ENCODE peak calls at places on chromosomes 13 and 19, in nine cellular contexts. One of them, this sample, is unnamed.

GRCh38 chr19:623974-624373 is 9.4 kb downstream of the POLRMT start:
- ATAC-seq in activated CD8-positive, alpha-beta T cell treated with anti-CD3 and anti-CD28 coated beads, Interleukin-2, amount 10 ng/mL, durations not matched to agents 7 days and 5 days: no peak
- ATAC-seq in SK-N-SH treated with all-trans-retinoic acid at 6 μM for 48 hours: peak; percentile 72
- ATAC-seq in PC-3: no peak
- ATAC-seq in right lobe of liver: no peak
- ATAC-seq in right cardiac atrium: no peak
- ATAC-seq in stimulated activated memory B cell treated with anti-CD40 and anti-IgM and Interleukin-4, amounts not matched to agents 10 μg/mL and 1 μg/mL and 100 μg/mL, for 72 hours: no peak
- ATAC-seq in stimulated activated effector memory CD8-positive, alpha-beta T cell treated with anti-CD3 and anti-CD28 coated beads, Interleukin-12 subunit alpha, Interleukin-12 subunit beta, amount 100 ng/mL, for 72 hours: no peak
- ATAC-seq in activated T-cell treated with anti-CD3 and anti-CD28 coated beads, Interleukin-2, amount 50 U/mL, for 72 hours: no peak
- ATAC-seq in this sample: no peak

GRCh38 chr19:42099336-42099925 is 23.5 kb downstream of the ZNF574 start:
- ATAC-seq in PC-3: no peak
- ATAC-seq in stimulated activated effector memory CD8-positive, alpha-beta T cell treated with anti-CD3 and anti-CD28 coated beads, Interleukin-12 subunit alpha, Interleukin-12 subunit beta, amount 100 ng/mL, for 72 hours: no peak
- ATAC-seq in SK-N-SH treated with all-trans-retinoic acid at 6 μM for 48 hours: no peak
- ATAC-seq in right cardiac atrium: no peak
- ATAC-seq in activated CD8-positive, alpha-beta T cell treated with anti-CD3 and anti-CD28 coated beads, Interleukin-2, amount 10 ng/mL, durations not matched to agents 7 days and 5 days: no peak
- ATAC-seq in activated T-cell treated with anti-CD3 and anti-CD28 coated beads, Interleukin-2, amount 50 U/mL, for 72 hours: no peak
- ATAC-seq in stimulated activated memory B cell treated with anti-CD40 and anti-IgM and Interleukin-4, amounts not matched to agents 10 μg/mL and 1 μg/mL and 100 μg/mL, for 72 hours: no peak
- ATAC-seq in right lobe of liver: no peak
- ATAC-seq in this sample: no peak

GRCh38 chr19:48111280-48111679 is 663 bp upstream of the PLA2G4C start:
- ATAC-seq in SK-N-SH treated with all-trans-retinoic acid at 6 μM for 48 hours: no peak
- ATAC-seq in stimulated activated memory B cell treated with anti-CD40 and anti-IgM and Interleukin-4, amounts not matched to agents 10 μg/mL and 1 μg/mL and 100 μg/mL, for 72 hours: no peak
- ATAC-seq in right cardiac atrium: no peak
- ATAC-seq in activated CD8-positive, alpha-beta T cell treated with anti-CD3 and anti-CD28 coated beads, Interleukin-2, amount 10 ng/mL, durations not matched to agents 7 days and 5 days: no peak
- ATAC-seq in right lobe of liver: no peak
- ATAC-seq in PC-3: no peak
- ATAC-seq in activated T-cell treated with anti-CD3 and anti-CD28 coated beads, Interleukin-2, amount 50 U/mL, for 72 hours: no peak
- ATAC-seq in stimulated activated effector memory CD8-positive, alpha-beta T cell treated with anti-CD3 and anti-CD28 coated beads, Interleukin-12 subunit alpha, Interleukin-12 subunit beta, amount 100 ng/mL, for 72 hours: no peak
- ATAC-seq in this sample: no peak

GRCh38 chr19:12913011-12913561 is 6.0 kb downstream of the SYCE2 start:
- ATAC-seq in stimulated activated effector memory CD8-positive, alpha-beta T cell treated with anti-CD3 and anti-CD28 coated beads, Interleukin-12 subunit alpha, Interleukin-12 subunit beta, amount 100 ng/mL, for 72 hours: no peak
- ATAC-seq in right lobe of liver: peak; percentile 68
- ATAC-seq in activated CD8-positive, alpha-beta T cell treated with anti-CD3 and anti-CD28 coated beads, Interleukin-2, amount 10 ng/mL, durations not matched to agents 7 days and 5 days: no peak
- ATAC-seq in stimulated activated memory B cell treated with anti-CD40 and anti-IgM and Interleukin-4, amounts not matched to agents 10 μg/mL and 1 μg/mL and 100 μg/mL, for 72 hours: no peak
- ATAC-seq in activated T-cell treated with anti-CD3 and anti-CD28 coated beads, Interleukin-2, amount 50 U/mL, for 72 hours: no peak
- ATAC-seq in right cardiac atrium: peak; percentile 83
- ATAC-seq in SK-N-SH treated with all-trans-retinoic acid at 6 μM for 48 hours: peak; percentile 73
- ATAC-seq in PC-3: peak; percentile 70
- ATAC-seq in this sample: peak; percentile 98

GRCh38 chr13:110306340-110306959 is 507 bp downstream of the COL4A1 start:
- ATAC-seq in activated T-cell treated with anti-CD3 and anti-CD28 coated beads, Interleukin-2, amount 50 U/mL, for 72 hours: no peak
- ATAC-seq in activated CD8-positive, alpha-beta T cell treated with anti-CD3 and anti-CD28 coated beads, Interleukin-2, amount 10 ng/mL, durations not matched to agents 7 days and 5 days: no peak
- ATAC-seq in stimulated activated memory B cell treated with anti-CD40 and anti-IgM and Interleukin-4, amounts not matched to agents 10 μg/mL and 1 μg/mL and 100 μg/mL, for 72 hours: no peak
- ATAC-seq in stimulated activated effector memory CD8-positive, alpha-beta T cell treated with anti-CD3 and anti-CD28 coated beads, Interleukin-12 subunit alpha, Interleukin-12 subunit beta, amount 100 ng/mL, for 72 hours: no peak
- ATAC-seq in right cardiac atrium: peak; percentile 15
- ATAC-seq in right lobe of liver: no peak
- ATAC-seq in PC-3: peak; percentile 5
- ATAC-seq in SK-N-SH treated with all-trans-retinoic acid at 6 μM for 48 hours: peak; percentile 31
- ATAC-seq in this sample: no peak

GRCh38 chr13:66313408-66313807 is 916.7 kb downstream of the PCDH9 start:
- ATAC-seq in stimulated activated effector memory CD8-positive, alpha-beta T cell treated with anti-CD3 and anti-CD28 coated beads, Interleukin-12 subunit alpha, Interleukin-12 subunit beta, amount 100 ng/mL, for 72 hours: no peak
- ATAC-seq in activated CD8-positive, alpha-beta T cell treated with anti-CD3 and anti-CD28 coated beads, Interleukin-2, amount 10 ng/mL, durations not matched to agents 7 days and 5 days: no peak
- ATAC-seq in SK-N-SH treated with all-trans-retinoic acid at 6 μM for 48 hours: no peak
- ATAC-seq in right cardiac atrium: no peak
- ATAC-seq in PC-3: no peak
- ATAC-seq in stimulated activated memory B cell treated with anti-CD40 and anti-IgM and Interleukin-4, amounts not matched to agents 10 μg/mL and 1 μg/mL and 100 μg/mL, for 72 hours: no peak
- ATAC-seq in right lobe of liver: no peak
- ATAC-seq in activated T-cell treated with anti-CD3 and anti-CD28 coated beads, Interleukin-2, amount 50 U/mL, for 72 hours: no peak
- ATAC-seq in this sample: peak; percentile 22

GRCh38 chr13:95474992-95475391 is 77.5 kb upstream of the CLDN10 start:
- ATAC-seq in PC-3: no peak
- ATAC-seq in activated CD8-positive, alpha-beta T cell treated with anti-CD3 and anti-CD28 coated beads, Interleukin-2, amount 10 ng/mL, durations not matched to agents 7 days and 5 days: no peak
- ATAC-seq in activated T-cell treated with anti-CD3 and anti-CD28 coated beads, Interleukin-2, amount 50 U/mL, for 72 hours: no peak
- ATAC-seq in right cardiac atrium: no peak
- ATAC-seq in right lobe of liver: no peak
- ATAC-seq in stimulated activated effector memory CD8-positive, alpha-beta T cell treated with anti-CD3 and anti-CD28 coated beads, Interleukin-12 subunit alpha, Interleukin-12 subunit beta, amount 100 ng/mL, for 72 hours: no peak
- ATAC-seq in SK-N-SH treated with all-trans-retinoic acid at 6 μM for 48 hours: no peak
- ATAC-seq in stimulated activated memory B cell treated with anti-CD40 and anti-IgM and Interleukin-4, amounts not matched to agents 10 μg/mL and 1 μg/mL and 100 μg/mL, for 72 hours: no peak
- ATAC-seq in this sample: no peak

GRCh38 chr19:51600940-51601575 is 29.1 kb downstream of the SIGLEC5 start:
- ATAC-seq in stimulated activated effector memory CD8-positive, alpha-beta T cell treated with anti-CD3 and anti-CD28 coated beads, Interleukin-12 subunit alpha, Interleukin-12 subunit beta, amount 100 ng/mL, for 72 hours: peak; percentile 56
- ATAC-seq in activated CD8-positive, alpha-beta T cell treated with anti-CD3 and anti-CD28 coated beads, Interleukin-2, amount 10 ng/mL, durations not matched to agents 7 days and 5 days: peak; percentile 51
- ATAC-seq in activated T-cell treated with anti-CD3 and anti-CD28 coated beads, Interleukin-2, amount 50 U/mL, for 72 hours: peak; percentile 45
- ATAC-seq in right cardiac atrium: peak; percentile 21
- ATAC-seq in PC-3: no peak
- ATAC-seq in right lobe of liver: no peak
- ATAC-seq in stimulated activated memory B cell treated with anti-CD40 and anti-IgM and Interleukin-4, amounts not matched to agents 10 μg/mL and 1 μg/mL and 100 μg/mL, for 72 hours: peak; percentile 83
- ATAC-seq in SK-N-SH treated with all-trans-retinoic acid at 6 μM for 48 hours: no peak
- ATAC-seq in this sample: no peak

GRCh38 chr19:21607453-21607852 is 102.1 kb downstream of the ZNF429 start:
- ATAC-seq in right lobe of liver: no peak
- ATAC-seq in PC-3: no peak
- ATAC-seq in activated CD8-positive, alpha-beta T cell treated with anti-CD3 and anti-CD28 coated beads, Interleukin-2, amount 10 ng/mL, durations not matched to agents 7 days and 5 days: no peak
- ATAC-seq in SK-N-SH treated with all-trans-retinoic acid at 6 μM for 48 hours: no peak
- ATAC-seq in right cardiac atrium: no peak
- ATAC-seq in stimulated activated effector memory CD8-positive, alpha-beta T cell treated with anti-CD3 and anti-CD28 coated beads, Interleukin-12 subunit alpha, Interleukin-12 subunit beta, amount 100 ng/mL, for 72 hours: no peak
- ATAC-seq in activated T-cell treated with anti-CD3 and anti-CD28 coated beads, Interleukin-2, amount 50 U/mL, for 72 hours: no peak
- ATAC-seq in stimulated activated memory B cell treated with anti-CD40 and anti-IgM and Interleukin-4, amounts not matched to agents 10 μg/mL and 1 μg/mL and 100 μg/mL, for 72 hours: no peak
- ATAC-seq in this sample: no peak

GRCh38 chr19:21626924-21627697 is 121.7 kb downstream of the ZNF429 start:
- ATAC-seq in stimulated activated memory B cell treated with anti-CD40 and anti-IgM and Interleukin-4, amounts not matched to agents 10 μg/mL and 1 μg/mL and 100 μg/mL, for 72 hours: no peak
- ATAC-seq in right lobe of liver: no peak
- ATAC-seq in PC-3: no peak
- ATAC-seq in activated CD8-positive, alpha-beta T cell treated with anti-CD3 and anti-CD28 coated beads, Interleukin-2, amount 10 ng/mL, durations not matched to agents 7 days and 5 days: no peak
- ATAC-seq in right cardiac atrium: no peak
- ATAC-seq in activated T-cell treated with anti-CD3 and anti-CD28 coated beads, Interleukin-2, amount 50 U/mL, for 72 hours: no peak
- ATAC-seq in SK-N-SH treated with all-trans-retinoic acid at 6 μM for 48 hours: no peak
- ATAC-seq in stimulated activated effector memory CD8-positive, alpha-beta T cell treated with anti-CD3 and anti-CD28 coated beads, Interleukin-12 subunit alpha, Interleukin-12 subunit beta, amount 100 ng/mL, for 72 hours: no peak
- ATAC-seq in this sample: no peak

GRCh38 chr13:78339927-78340326 is 263.4 kb downstream of the POU4F1 start:
- ATAC-seq in SK-N-SH treated with all-trans-retinoic acid at 6 μM for 48 hours: no peak
- ATAC-seq in PC-3: no peak
- ATAC-seq in stimulated activated effector memory CD8-positive, alpha-beta T cell treated with anti-CD3 and anti-CD28 coated beads, Interleukin-12 subunit alpha, Interleukin-12 subunit beta, amount 100 ng/mL, for 72 hours: no peak
- ATAC-seq in right lobe of liver: no peak
- ATAC-seq in stimulated activated memory B cell treated with anti-CD40 and anti-IgM and Interleukin-4, amounts not matched to agents 10 μg/mL and 1 μg/mL and 100 μg/mL, for 72 hours: no peak
- ATAC-seq in activated T-cell treated with anti-CD3 and anti-CD28 coated beads, Interleukin-2, amount 50 U/mL, for 72 hours: no peak
- ATAC-seq in right cardiac atrium: no peak
- ATAC-seq in activated CD8-positive, alpha-beta T cell treated with anti-CD3 and anti-CD28 coated beads, Interleukin-2, amount 10 ng/mL, durations not matched to agents 7 days and 5 days: no peak
- ATAC-seq in this sample: no peak

GRCh38 chr13:97456047-97456446 is 22.1 kb downstream of the RAP2A start:
- ATAC-seq in SK-N-SH treated with all-trans-retinoic acid at 6 μM for 48 hours: no peak
- ATAC-seq in right cardiac atrium: no peak
- ATAC-seq in PC-3: no peak
- ATAC-seq in right lobe of liver: no peak
- ATAC-seq in stimulated activated effector memory CD8-positive, alpha-beta T cell treated with anti-CD3 and anti-CD28 coated beads, Interleukin-12 subunit alpha, Interleukin-12 subunit beta, amount 100 ng/mL, for 72 hours: no peak
- ATAC-seq in activated T-cell treated with anti-CD3 and anti-CD28 coated beads, Interleukin-2, amount 50 U/mL, for 72 hours: no peak
- ATAC-seq in stimulated activated memory B cell treated with anti-CD40 and anti-IgM and Interleukin-4, amounts not matched to agents 10 μg/mL and 1 μg/mL and 100 μg/mL, for 72 hours: no peak
- ATAC-seq in activated CD8-positive, alpha-beta T cell treated with anti-CD3 and anti-CD28 coated beads, Interleukin-2, amount 10 ng/mL, durations not matched to agents 7 days and 5 days: no peak
- ATAC-seq in this sample: no peak

GRCh38 chr19:45251452-45252354 is 632 bp downstream of the MARK4 start:
- ATAC-seq in right lobe of liver: peak; percentile 5
- ATAC-seq in PC-3: peak; percentile 22
- ATAC-seq in activated CD8-positive, alpha-beta T cell treated with anti-CD3 and anti-CD28 coated beads, Interleukin-2, amount 10 ng/mL, durations not matched to agents 7 days and 5 days: peak; percentile 40
- ATAC-seq in right cardiac atrium: peak; percentile 35
- ATAC-seq in SK-N-SH treated with all-trans-retinoic acid at 6 μM for 48 hours: peak; percentile 50
- ATAC-seq in activated T-cell treated with anti-CD3 and anti-CD28 coated beads, Interleukin-2, amount 50 U/mL, for 72 hours: peak; percentile 38
- ATAC-seq in stimulated activated effector memory CD8-positive, alpha-beta T cell treated with anti-CD3 and anti-CD28 coated beads, Interleukin-12 subunit alpha, Interleukin-12 subunit beta, amount 100 ng/mL, for 72 hours: peak; percentile 52
- ATAC-seq in stimulated activated memory B cell treated with anti-CD40 and anti-IgM and Interleukin-4, amounts not matched to agents 10 μg/mL and 1 μg/mL and 100 μg/mL, for 72 hours: peak; percentile 66
- ATAC-seq in this sample: no peak

GRCh38 chr13:105159794-105160193 is 1375.7 kb downstream of the EFNB2 start:
- ATAC-seq in stimulated activated effector memory CD8-positive, alpha-beta T cell treated with anti-CD3 and anti-CD28 coated beads, Interleukin-12 subunit alpha, Interleukin-12 subunit beta, amount 100 ng/mL, for 72 hours: no peak
- ATAC-seq in right lobe of liver: no peak
- ATAC-seq in activated CD8-positive, alpha-beta T cell treated with anti-CD3 and anti-CD28 coated beads, Interleukin-2, amount 10 ng/mL, durations not matched to agents 7 days and 5 days: no peak
- ATAC-seq in right cardiac atrium: no peak
- ATAC-seq in stimulated activated memory B cell treated with anti-CD40 and anti-IgM and Interleukin-4, amounts not matched to agents 10 μg/mL and 1 μg/mL and 100 μg/mL, for 72 hours: no peak
- ATAC-seq in PC-3: no peak
- ATAC-seq in SK-N-SH treated with all-trans-retinoic acid at 6 μM for 48 hours: no peak
- ATAC-seq in activated T-cell treated with anti-CD3 and anti-CD28 coated beads, Interleukin-2, amount 50 U/mL, for 72 hours: no peak
- ATAC-seq in this sample: no peak

GRCh38 chr13:50344717-50345116 is 329.5 kb downstream of the KCNRG start:
- ATAC-seq in right cardiac atrium: no peak
- ATAC-seq in activated T-cell treated with anti-CD3 and anti-CD28 coated beads, Interleukin-2, amount 50 U/mL, for 72 hours: no peak
- ATAC-seq in activated CD8-positive, alpha-beta T cell treated with anti-CD3 and anti-CD28 coated beads, Interleukin-2, amount 10 ng/mL, durations not matched to agents 7 days and 5 days: no peak
- ATAC-seq in PC-3: no peak
- ATAC-seq in stimulated activated effector memory CD8-positive, alpha-beta T cell treated with anti-CD3 and anti-CD28 coated beads, Interleukin-12 subunit alpha, Interleukin-12 subunit beta, amount 100 ng/mL, for 72 hours: no peak
- ATAC-seq in right lobe of liver: no peak
- ATAC-seq in SK-N-SH treated with all-trans-retinoic acid at 6 μM for 48 hours: no peak
- ATAC-seq in stimulated activated memory B cell treated with anti-CD40 and anti-IgM and Interleukin-4, amounts not matched to agents 10 μg/mL and 1 μg/mL and 100 μg/mL, for 72 hours: no peak
- ATAC-seq in this sample: no peak

GRCh38 chr19:28632357-28633076 is 580.4 kb downstream of the UQCRFS1 start:
- ATAC-seq in stimulated activated memory B cell treated with anti-CD40 and anti-IgM and Interleukin-4, amounts not matched to agents 10 μg/mL and 1 μg/mL and 100 μg/mL, for 72 hours: peak; percentile 20
- ATAC-seq in stimulated activated effector memory CD8-positive, alpha-beta T cell treated with anti-CD3 and anti-CD28 coated beads, Interleukin-12 subunit alpha, Interleukin-12 subunit beta, amount 100 ng/mL, for 72 hours: peak; percentile 39
- ATAC-seq in PC-3: no peak
- ATAC-seq in SK-N-SH treated with all-trans-retinoic acid at 6 μM for 48 hours: no peak
- ATAC-seq in right lobe of liver: peak; percentile 34
- ATAC-seq in right cardiac atrium: no peak
- ATAC-seq in activated T-cell treated with anti-CD3 and anti-CD28 coated beads, Interleukin-2, amount 50 U/mL, for 72 hours: no peak
- ATAC-seq in activated CD8-positive, alpha-beta T cell treated with anti-CD3 and anti-CD28 coated beads, Interleukin-2, amount 10 ng/mL, durations not matched to agents 7 days and 5 days: no peak
- ATAC-seq in this sample: no peak

GRCh38 chr13:109795021-109795420 is 8.6 kb upstream of the IRS2 start:
- ATAC-seq in activated CD8-positive, alpha-beta T cell treated with anti-CD3 and anti-CD28 coated beads, Interleukin-2, amount 10 ng/mL, durations not matched to agents 7 days and 5 days: no peak
- ATAC-seq in stimulated activated memory B cell treated with anti-CD40 and anti-IgM and Interleukin-4, amounts not matched to agents 10 μg/mL and 1 μg/mL and 100 μg/mL, for 72 hours: no peak
- ATAC-seq in activated T-cell treated with anti-CD3 and anti-CD28 coated beads, Interleukin-2, amount 50 U/mL, for 72 hours: no peak
- ATAC-seq in stimulated activated effector memory CD8-positive, alpha-beta T cell treated with anti-CD3 and anti-CD28 coated beads, Interleukin-12 subunit alpha, Interleukin-12 subunit beta, amount 100 ng/mL, for 72 hours: no peak
- ATAC-seq in right cardiac atrium: no peak
- ATAC-seq in SK-N-SH treated with all-trans-retinoic acid at 6 μM for 48 hours: no peak
- ATAC-seq in PC-3: no peak
- ATAC-seq in right lobe of liver: no peak
- ATAC-seq in this sample: no peak

GRCh38 chr19:40805258-40805868 is 6.4 kb downstream of the EGLN2 start:
- ATAC-seq in stimulated activated memory B cell treated with anti-CD40 and anti-IgM and Interleukin-4, amounts not matched to agents 10 μg/mL and 1 μg/mL and 100 μg/mL, for 72 hours: no peak
- ATAC-seq in activated T-cell treated with anti-CD3 and anti-CD28 coated beads, Interleukin-2, amount 50 U/mL, for 72 hours: no peak
- ATAC-seq in activated CD8-positive, alpha-beta T cell treated with anti-CD3 and anti-CD28 coated beads, Interleukin-2, amount 10 ng/mL, durations not matched to agents 7 days and 5 days: no peak
- ATAC-seq in SK-N-SH treated with all-trans-retinoic acid at 6 μM for 48 hours: no peak
- ATAC-seq in right cardiac atrium: no peak
- ATAC-seq in stimulated activated effector memory CD8-positive, alpha-beta T cell treated with anti-CD3 and anti-CD28 coated beads, Interleukin-12 subunit alpha, Interleukin-12 subunit beta, amount 100 ng/mL, for 72 hours: peak; percentile 44
- ATAC-seq in right lobe of liver: peak; percentile 10
- ATAC-seq in PC-3: no peak
- ATAC-seq in this sample: no peak

GRCh38 chr19:47762615-47763308 is 15.7 kb upstream of the SELENOW start:
- ATAC-seq in right cardiac atrium: peak; percentile 80
- ATAC-seq in activated CD8-positive, alpha-beta T cell treated with anti-CD3 and anti-CD28 coated beads, Interleukin-2, amount 10 ng/mL, durations not matched to agents 7 days and 5 days: peak; percentile 11
- ATAC-seq in PC-3: no peak
- ATAC-seq in SK-N-SH treated with all-trans-retinoic acid at 6 μM for 48 hours: no peak
- ATAC-seq in right lobe of liver: peak; percentile 71
- ATAC-seq in stimulated activated effector memory CD8-positive, alpha-beta T cell treated with anti-CD3 and anti-CD28 coated beads, Interleukin-12 subunit alpha, Interleukin-12 subunit beta, amount 100 ng/mL, for 72 hours: no peak
- ATAC-seq in stimulated activated memory B cell treated with anti-CD40 and anti-IgM and Interleukin-4, amounts not matched to agents 10 μg/mL and 1 μg/mL and 100 μg/mL, for 72 hours: no peak
- ATAC-seq in activated T-cell treated with anti-CD3 and anti-CD28 coated beads, Interleukin-2, amount 50 U/mL, for 72 hours: no peak
- ATAC-seq in this sample: peak; percentile 25

GRCh38 chr19:42455621-42456081 is 12.9 kb upstream of the CXCL17 start:
- ATAC-seq in right lobe of liver: no peak
- ATAC-seq in SK-N-SH treated with all-trans-retinoic acid at 6 μM for 48 hours: no peak
- ATAC-seq in PC-3: peak; percentile 99
- ATAC-seq in activated CD8-positive, alpha-beta T cell treated with anti-CD3 and anti-CD28 coated beads, Interleukin-2, amount 10 ng/mL, durations not matched to agents 7 days and 5 days: no peak
- ATAC-seq in stimulated activated effector memory CD8-positive, alpha-beta T cell treated with anti-CD3 and anti-CD28 coated beads, Interleukin-12 subunit alpha, Interleukin-12 subunit beta, amount 100 ng/mL, for 72 hours: peak; percentile 43
- ATAC-seq in right cardiac atrium: peak; percentile 80
- ATAC-seq in stimulated activated memory B cell treated with anti-CD40 and anti-IgM and Interleukin-4, amounts not matched to agents 10 μg/mL and 1 μg/mL and 100 μg/mL, for 72 hours: no peak
- ATAC-seq in activated T-cell treated with anti-CD3 and anti-CD28 coated beads, Interleukin-2, amount 50 U/mL, for 72 hours: no peak
- ATAC-seq in this sample: no peak

GRCh38 chr13:59746291-59746962 is 417.3 kb downstream of the DIAPH3 start:
- ATAC-seq in activated T-cell treated with anti-CD3 and anti-CD28 coated beads, Interleukin-2, amount 50 U/mL, for 72 hours: no peak
- ATAC-seq in SK-N-SH treated with all-trans-retinoic acid at 6 μM for 48 hours: no peak
- ATAC-seq in PC-3: no peak
- ATAC-seq in right cardiac atrium: no peak
- ATAC-seq in stimulated activated memory B cell treated with anti-CD40 and anti-IgM and Interleukin-4, amounts not matched to agents 10 μg/mL and 1 μg/mL and 100 μg/mL, for 72 hours: no peak
- ATAC-seq in activated CD8-positive, alpha-beta T cell treated with anti-CD3 and anti-CD28 coated beads, Interleukin-2, amount 10 ng/mL, durations not matched to agents 7 days and 5 days: no peak
- ATAC-seq in right lobe of liver: no peak
- ATAC-seq in stimulated activated effector memory CD8-positive, alpha-beta T cell treated with anti-CD3 and anti-CD28 coated beads, Interleukin-12 subunit alpha, Interleukin-12 subunit beta, amount 100 ng/mL, for 72 hours: peak; percentile 72
- ATAC-seq in this sample: no peak

GRCh38 chr19:42075364-42075615 is 676 bp upstream of the ZNF574 start:
- ATAC-seq in activated T-cell treated with anti-CD3 and anti-CD28 coated beads, Interleukin-2, amount 50 U/mL, for 72 hours: no peak
- ATAC-seq in stimulated activated memory B cell treated with anti-CD40 and anti-IgM and Interleukin-4, amounts not matched to agents 10 μg/mL and 1 μg/mL and 100 μg/mL, for 72 hours: no peak
- ATAC-seq in right cardiac atrium: no peak
- ATAC-seq in PC-3: no peak
- ATAC-seq in right lobe of liver: no peak
- ATAC-seq in stimulated activated effector memory CD8-positive, alpha-beta T cell treated with anti-CD3 and anti-CD28 coated beads, Interleukin-12 subunit alpha, Interleukin-12 subunit beta, amount 100 ng/mL, for 72 hours: peak; percentile 0
- ATAC-seq in activated CD8-positive, alpha-beta T cell treated with anti-CD3 and anti-CD28 coated beads, Interleukin-2, amount 10 ng/mL, durations not matched to agents 7 days and 5 days: peak; percentile 2
- ATAC-seq in SK-N-SH treated with all-trans-retinoic acid at 6 μM for 48 hours: peak; percentile 2
- ATAC-seq in this sample: no peak

This sample was measured in gastroesophageal sphincter.